ENCODE peak calls at places on chromosome 16, in four cellular contexts. Z, U, P and W are unnamed samples.

GRCh38 chr16:69005641-69006355 is 99.7 kb upstream of the HAS3 start:
- DNase-seq in Z (no peak), U (no peak), P (no peak), W (no peak)

GRCh38 chr16:52497067-52497816 is 49.7 kb downstream of the TOX3 start:
- DNase-seq in Z (no peak), U (no peak), P (no peak), W (no peak)

GRCh38 chr16:2082983-2083364 is 35.2 kb downstream of the TSC2 start:
- DNase-seq in Z (no peak), U (no peak), P (no peak), W (no peak)

GRCh38 chr16:53745753-53746258 is 41.9 kb downstream of the FTO start:
- DNase-seq in Z (no peak), U (peak), P (no peak), W (peak)

GRCh38 chr16:57349212-57350031 is 9.2 kb upstream of the CCL22 start:
- DNase-seq in Z (no peak), U (no peak), P (no peak), W (no peak)

GRCh38 chr16:69113216-69113615 is 7.8 kb downstream of the HAS3 start:
- DNase-seq in Z (no peak), U (no peak), P (no peak), W (no peak)

GRCh38 chr16:52573365-52574104 is 26.6 kb upstream of the TOX3 start:
- DNase-seq in Z (peak), U (no peak), P (peak), W (no peak)

GRCh38 chr16:67880584-67880983 is 4.1 kb upstream of the NRN1L start:
- DNase-seq in Z (no peak), U (no peak), P (no peak), W (no peak)

GRCh38 chr16:55487048-55487803 is 8.2 kb downstream of the MMP2 start:
- DNase-seq in Z (no peak), U (no peak), P (no peak), W (no peak)

GRCh38 chr16:71526111-71526998 is at the start of gene CHST4:
- DNase-seq in Z (peak), U (no peak), P (peak), W (peak)

GRCh38 chr16:86419518-86419917 is 90.8 kb upstream of the FOXF1 start:
- DNase-seq in Z (no peak), U (no peak), P (no peak), W (no peak)

GRCh38 chr16:51453296-51453695 is 302.2 kb upstream of the SALL1 start:
- DNase-seq in Z (no peak), U (no peak), P (no peak), W (no peak)

GRCh38 chr16:31215287-31216115 is 1.4 kb downstream of the PYDC1 start:
- DNase-seq in Z (peak), U (no peak), P (peak), W (peak)

GRCh38 chr16:12339686-12340085 is 363.2 kb downstream of the SNX29 start:
- DNase-seq in Z (no peak), U (no peak), P (no peak), W (no peak)

GRCh38 chr16:77807-78443 is at the start of gene MPG:
- DNase-seq in Z (peak), U (peak), P (peak), W (peak)

GRCh38 chr16:83187404-83187803 is 560.6 kb downstream of the CDH13 start:
- DNase-seq in Z (no peak), U (no peak), P (no peak), W (peak)

GRCh38 chr16:46918905-46919792 is 35.0 kb downstream of the GPT2 start:
- DNase-seq in Z (no peak), U (no peak), P (peak), W (no peak)

GRCh38 chr16:20409398-20410152 is at the start of gene ACSM5:
- DNase-seq in Z (no peak), U (no peak), P (peak), W (no peak)

GRCh38 chr16:83581082-83581481 is 226.7 kb upstream of the HSBP1 start:
- DNase-seq in Z (no peak), U (no peak), P (no peak), W (no peak)

GRCh38 chr16:13791095-13791494 is 128.9 kb upstream of the ERCC4 start:
- DNase-seq in Z (no peak), U (no peak), P (no peak), W (no peak)

GRCh38 chr16:13797718-13798117 is 122.2 kb upstream of the ERCC4 start:
- DNase-seq in Z (no peak), U (no peak), P (no peak), W (no peak)

GRCh38 chr16:13798211-13798610 is 121.7 kb upstream of the ERCC4 start:
- DNase-seq in Z (no peak), U (no peak), P (no peak), W (no peak)

GRCh38 chr16:13793788-13794461 is 126.0 kb upstream of the ERCC4 start:
- DNase-seq in Z (no peak), U (no peak), P (no peak), W (no peak)

DNA sequence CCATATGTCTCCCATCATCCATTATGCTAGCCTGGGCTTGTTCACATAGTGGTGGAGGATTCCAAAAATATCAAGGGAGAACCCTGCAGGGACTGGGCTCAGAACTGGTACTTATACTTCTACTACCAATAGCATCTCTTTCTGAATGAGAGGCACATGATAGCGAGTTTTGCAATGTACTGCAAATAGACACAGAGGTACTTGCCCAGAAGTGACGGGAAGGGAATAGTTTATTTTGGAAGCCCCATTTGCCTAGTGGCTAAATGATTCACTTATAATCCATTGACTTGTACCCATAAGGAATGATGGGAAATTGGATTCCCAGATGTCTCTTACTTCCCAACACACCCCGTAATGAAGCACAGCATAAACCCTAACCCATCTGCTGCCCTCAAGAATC is 124.8 kb upstream of the ERCC4 start:
- DNase-seq in Z (no peak), U (no peak), P (no peak), W (no peak)
- TF ChIP-seq POLR2A in Z (no peak), U (no peak), P (no peak), W (no peak)

GRCh38 chr16:78098544-78099371 is 696 bp upstream of the WWOX start:
- DNase-seq in Z (no peak), U (no peak), P (no peak), W (no peak)
- TF ChIP-seq POLR2A in Z (no peak), U (no peak), P (no peak), W (no peak)

DNA sequence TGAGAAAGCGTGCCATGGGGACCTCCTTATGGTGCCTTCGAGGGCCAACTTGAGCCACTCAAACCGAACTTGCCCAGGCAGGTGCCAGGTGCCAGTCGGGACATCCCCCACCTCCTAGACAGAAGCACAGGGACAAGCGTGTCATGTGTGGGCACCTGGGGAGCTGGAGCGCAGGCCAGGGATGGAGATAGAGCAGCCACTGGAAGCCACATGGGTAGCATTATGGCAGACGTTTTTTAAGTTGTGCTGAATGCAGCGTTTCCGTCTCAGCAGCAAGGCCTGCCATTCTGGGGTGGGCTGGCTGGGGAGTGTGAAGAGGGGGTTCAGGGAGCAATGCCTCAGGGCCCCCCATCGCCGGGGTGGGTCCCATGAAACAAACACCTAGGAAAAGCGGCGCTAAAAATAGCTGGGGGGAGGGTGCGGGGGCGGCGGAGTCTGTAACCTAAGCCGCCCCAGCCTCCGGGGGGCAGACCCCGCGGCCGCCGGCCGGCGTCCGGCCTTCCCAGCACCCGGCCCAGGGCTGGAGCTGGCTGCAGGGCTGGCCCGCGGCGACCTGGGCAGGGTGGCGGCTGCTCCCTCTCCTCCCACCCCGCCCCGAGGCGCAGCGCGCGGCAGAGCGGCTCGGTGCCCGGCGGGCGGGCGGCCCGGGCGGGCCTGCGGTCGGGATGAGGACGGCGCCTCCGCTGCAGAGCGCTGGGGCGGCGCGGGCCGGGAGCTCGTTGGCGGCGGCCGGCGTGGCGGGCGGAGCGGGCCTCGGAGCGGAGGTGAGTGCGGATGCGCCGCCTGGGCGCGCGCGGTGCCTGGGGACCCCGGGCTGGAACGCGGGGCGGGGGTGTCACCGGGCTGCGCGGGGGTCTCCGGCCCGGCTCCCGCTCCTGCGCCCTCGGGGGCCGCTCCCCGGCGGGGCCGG is at the start of gene ZNF469:
- DNase-seq in Z (no peak), U (no peak), P (no peak), W (no peak)
- TF ChIP-seq POLR2A in Z (no peak), U (no peak), P (no peak), W (peak)

DNA sequence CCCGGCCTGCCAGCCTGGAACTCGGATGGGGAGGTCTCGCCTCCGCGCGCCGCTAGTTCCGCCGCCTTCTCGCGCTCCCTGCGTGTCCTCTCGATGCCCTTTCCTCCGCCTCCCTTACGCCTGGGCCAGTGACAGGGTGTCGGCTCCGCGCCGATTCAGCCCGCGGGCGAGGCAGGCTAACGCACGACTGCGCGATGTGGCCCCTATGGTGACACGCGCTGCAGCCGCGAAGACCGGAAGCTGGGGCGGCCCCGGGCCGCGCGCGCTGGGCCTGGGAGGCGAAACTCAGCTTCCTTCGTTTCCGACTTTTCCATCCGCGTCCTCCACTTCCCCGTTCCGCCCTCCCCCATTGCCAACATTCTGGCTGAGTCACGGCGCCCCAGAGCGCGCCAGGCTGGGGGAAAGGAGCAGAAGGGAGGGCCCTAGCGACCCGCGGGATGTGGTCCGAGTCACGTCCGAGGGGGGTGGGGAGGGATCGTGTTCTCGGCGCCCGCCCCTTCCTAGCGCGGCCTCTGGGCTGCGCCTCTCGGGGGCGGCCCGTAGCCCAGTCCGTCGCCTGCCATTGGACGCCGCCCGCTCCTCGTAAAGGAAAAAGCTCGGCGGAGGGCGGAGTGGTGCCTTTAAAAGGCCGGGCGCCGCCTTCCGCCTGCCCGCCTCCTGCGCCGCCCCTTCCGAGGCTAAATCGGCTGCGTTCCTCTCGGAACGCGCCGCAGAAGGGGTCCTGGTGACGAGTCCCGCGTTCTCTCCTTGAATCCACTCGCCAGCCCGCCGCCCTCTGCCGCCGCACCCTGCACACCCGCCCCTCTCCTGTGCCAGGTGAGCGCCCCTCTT is at the start of gene ALDOA:
- DNase-seq in Z (peak), U (peak), P (peak), W (peak)
- TF ChIP-seq POLR2A in Z (peak), U (peak), P (peak), W (peak)

GRCh38 chr16:85133290-85133599 is 21.0 kb upstream of the CIBAR2 start:
- DNase-seq in Z (no peak), U (no peak), P (no peak), W (no peak)
- TF ChIP-seq POLR2A in Z (no peak), U (no peak), P (no peak), W (no peak)

DNA sequence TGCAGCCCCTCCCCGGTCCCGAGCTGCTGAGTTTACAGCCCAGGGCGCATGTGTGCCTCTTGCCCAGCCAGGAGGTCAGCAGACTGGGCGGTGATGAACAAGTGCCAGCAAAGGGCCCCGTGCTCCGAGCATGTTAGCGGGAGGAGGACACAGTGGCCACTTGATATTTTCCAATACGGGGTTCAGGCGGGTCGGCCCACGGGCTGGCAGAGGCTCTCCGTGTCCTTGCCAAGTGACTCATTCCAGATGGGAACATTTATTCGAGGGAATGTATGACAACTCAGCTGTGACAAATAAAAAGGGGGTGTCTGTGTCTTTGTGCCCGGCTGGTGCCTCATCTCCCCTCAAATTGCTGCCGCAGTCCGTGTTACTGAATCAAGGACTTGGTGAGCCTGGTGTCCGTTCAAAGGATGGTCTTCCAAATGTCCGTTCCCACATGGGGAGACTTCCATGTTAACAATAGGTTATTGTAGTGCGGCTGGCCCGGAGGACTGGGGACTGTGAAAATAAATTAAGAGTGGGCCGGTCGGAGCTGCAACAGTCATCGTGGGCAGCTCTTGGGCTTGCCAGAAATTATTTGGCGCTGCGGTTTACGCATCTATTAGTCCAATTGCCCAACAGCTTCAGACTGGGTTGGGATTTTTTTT is 173.9 kb upstream of the CIBAR2 start:
- DNase-seq in Z (peak), U (no peak), P (peak), W (no peak)
- TF ChIP-seq POLR2A in Z (no peak), U (no peak), P (no peak), W (no peak)